ENCODE peak calls at places on chromosomes 2 and 18, in four cellular contexts. Q is CD4-positive, alpha-beta T cell; S is Panc1; N is upper lobe of left lung. C is an unnamed sample.

GRCh38 chr2:10289352-10289751 is 13.4 kb upstream of the HPCAL1 start:
- DNase-seq in N (no peak), Q (no peak), S (no peak), C (no peak)

GRCh38 chr2:101766871-101767739 is 69.6 kb downstream of the MAP4K4 start:
- DNase-seq in S (no peak), Q (no peak), N (no peak), C (no peak)

GRCh38 chr2:191632426-191632825 is 45.5 kb upstream of the NABP1 start:
- DNase-seq in Q (no peak), N (no peak), S (no peak), C (no peak)

GRCh38 chr2:21317131-21317530 is 193.4 kb downstream of the TDRD15 start:
- DNase-seq in Q (no peak), N (no peak), S (no peak), C (no peak)

GRCh38 chr2:170292415-170292814 is 114.5 kb downstream of the MYO3B start:
- DNase-seq in S (no peak), N (no peak), Q (no peak), C (no peak)

GRCh38 chr2:179237209-179237946 is 27.3 kb downstream of the SESTD1 start:
- DNase-seq in Q (no peak), N (no peak), S (no peak), C (no peak)

GRCh38 chr2:120452945-120453634 is 107.2 kb downstream of the INHBB start:
- DNase-seq in N (no peak), S (no peak), Q (no peak), C (no peak)

GRCh38 chr2:162521871-162522655 is 178.1 kb downstream of the GCA start:
- DNase-seq in N (no peak), Q (no peak), S (no peak), C (no peak)

GRCh38 chr18:35611518-35611917 is 30.0 kb downstream of the GALNT1 start:
- DNase-seq in N (no peak), Q (no peak), S (no peak), C (no peak)

GRCh38 chr2:46335404-46335965 is 38.3 kb downstream of the EPAS1 start:
- DNase-seq in Q (no peak), S (no peak), N (no peak), C (no peak)

GRCh38 chr2:133818661-133819060 is 250.4 kb upstream of the NCKAP5 start:
- DNase-seq in Q (no peak), S (no peak), N (no peak), C (no peak)

GRCh38 chr2:54310314-54310713 is 54.3 kb upstream of the TSPYL6 start:
- DNase-seq in S (no peak), Q (no peak), N (no peak), C (no peak)

GRCh38 chr2:217685255-217685605 is 317.6 kb downstream of the TNS1 start:
- DNase-seq in S (no peak), Q (no peak), N (no peak), C (no peak)

GRCh38 chr18:47898696-47899095 is 31.8 kb downstream of the SMAD2 start:
- DNase-seq in N (no peak), S (no peak), Q (no peak), C (no peak)

GRCh38 chr18:79611040-79611681 is 68.4 kb upstream of the CTDP1 start:
- DNase-seq in Q (no peak), N (peak; percentile 69), S (no peak), C (no peak)

GRCh38 chr2:9213477-9214051 is 7.0 kb downstream of the ASAP2 start:
- DNase-seq in Q (no peak), S (no peak), N (no peak), C (peak; percentile 37)
- TF ChIP-seq CTCF in Q (no peak), S (no peak), N (no peak), C (no peak)

GRCh38 chr2:166106431-166107015 is 21.3 kb downstream of the SCN1A start:
- DNase-seq in S (no peak), Q (no peak), N (no peak), C (no peak)
- TF ChIP-seq CTCF in S (peak; percentile 27), Q (no peak), N (no peak), C (peak; percentile 70)

DNA sequence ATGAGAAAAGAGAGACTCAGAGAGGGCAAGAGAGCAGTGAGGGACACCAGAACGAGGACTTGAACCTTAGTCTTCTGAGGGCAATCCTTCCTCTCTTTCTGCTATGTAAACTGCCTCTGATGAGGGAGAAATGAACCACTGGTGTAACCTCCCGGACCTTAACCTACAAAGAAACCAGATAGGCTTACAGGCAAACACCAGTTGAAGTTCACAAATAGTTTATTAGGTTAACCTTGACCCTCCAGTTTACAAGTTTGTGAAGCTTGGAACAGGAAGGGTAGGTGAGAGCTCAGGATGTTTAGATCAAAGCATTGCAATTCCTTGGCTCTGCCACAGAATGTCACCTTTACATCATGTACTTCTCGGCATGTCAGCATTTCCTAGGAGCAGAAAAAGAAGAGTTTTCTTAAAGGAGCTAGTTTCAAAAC is 486.4 kb upstream of the SPRED2 start:
- DNase-seq in Q (no peak), N (no peak), S (no peak), C (no peak)
- TF ChIP-seq CTCF in Q (no peak), N (no peak), S (peak; percentile 13), C (no peak)

GRCh38 chr2:99201959-99202678 is 21.1 kb downstream of the MRPL30 start:
- DNase-seq in Q (no peak), N (no peak), S (no peak), C (no peak)
- TF ChIP-seq CTCF in Q (no peak), N (no peak), S (no peak), C (peak; percentile 63)